ENCODE peak calls at places on chromosomes 2 and 18, in eight cellular contexts. One of them, this sample, is unnamed. For H3K4me1, the result is how much of the 10 kb centered on the place peaks cover.

GRCh38 chr2:240435457-240435954 is at the start of gene GPC1:
- DNase-seq in IMR-90: peak
- DNase-seq in colonic mucosa: peak
- DNase-seq in lower lobe of right lung: peak
- DNase-seq in right lobe of liver: peak
- DNase-seq in Peyer's patch: peak
- DNase-seq in A549: peak
- DNase-seq in left lung: peak
- DNase-seq in this sample: peak

GRCh38 chr2:28603821-28604220 is 108.0 kb downstream of the PLB1 start:
- DNase-seq in IMR-90: no peak
- DNase-seq in colonic mucosa: no peak
- DNase-seq in lower lobe of right lung: no peak
- DNase-seq in right lobe of liver: no peak
- DNase-seq in Peyer's patch: no peak
- DNase-seq in A549: no peak
- DNase-seq in left lung: no peak
- DNase-seq in this sample: no peak

GRCh38 chr2:180146114-180146513 is 139.0 kb upstream of the CWC22 start:
- DNase-seq in IMR-90: no peak
- DNase-seq in colonic mucosa: no peak
- DNase-seq in lower lobe of right lung: no peak
- DNase-seq in right lobe of liver: no peak
- DNase-seq in Peyer's patch: no peak
- DNase-seq in A549: no peak
- DNase-seq in left lung: no peak
- DNase-seq in this sample: no peak

GRCh38 chr18:75163736-75164135 is 45.2 kb downstream of the PTGR3 start:
- DNase-seq in IMR-90: no peak
- DNase-seq in colonic mucosa: no peak
- DNase-seq in lower lobe of right lung: no peak
- DNase-seq in right lobe of liver: no peak
- DNase-seq in Peyer's patch: no peak
- DNase-seq in A549: no peak
- DNase-seq in left lung: no peak
- DNase-seq in this sample: no peak

GRCh38 chr2:57156231-57156924 is 890.2 kb upstream of the VRK2 start:
- DNase-seq in IMR-90: no peak
- DNase-seq in colonic mucosa: no peak
- DNase-seq in lower lobe of right lung: no peak
- DNase-seq in right lobe of liver: no peak
- DNase-seq in Peyer's patch: no peak
- DNase-seq in A549: no peak
- DNase-seq in left lung: peak
- DNase-seq in this sample: no peak

GRCh38 chr18:26134110-26134509 is 441 bp downstream of the PSMA8 start:
- DNase-seq in IMR-90: no peak
- DNase-seq in colonic mucosa: no peak
- DNase-seq in lower lobe of right lung: no peak
- DNase-seq in right lobe of liver: no peak
- DNase-seq in Peyer's patch: no peak
- DNase-seq in A549: no peak
- DNase-seq in left lung: no peak
- DNase-seq in this sample: no peak

GRCh38 chr2:30661173-30662107 is 145.8 kb downstream of the CAPN13 start:
- DNase-seq in IMR-90: peak
- DNase-seq in colonic mucosa: no peak
- DNase-seq in lower lobe of right lung: no peak
- DNase-seq in right lobe of liver: no peak
- DNase-seq in Peyer's patch: no peak
- DNase-seq in A549: no peak
- DNase-seq in left lung: no peak
- DNase-seq in this sample: no peak

GRCh38 chr2:56749152-56749752 is 565.5 kb downstream of the CCDC85A start:
- DNase-seq in IMR-90: peak
- DNase-seq in colonic mucosa: no peak
- DNase-seq in lower lobe of right lung: no peak
- DNase-seq in right lobe of liver: no peak
- DNase-seq in Peyer's patch: no peak
- DNase-seq in A549: peak
- DNase-seq in left lung: no peak
- DNase-seq in this sample: no peak

GRCh38 chr18:10195529-10195928 is 258.9 kb upstream of the APCDD1 start:
- DNase-seq in IMR-90: no peak
- DNase-seq in colonic mucosa: no peak
- DNase-seq in lower lobe of right lung: no peak
- DNase-seq in right lobe of liver: no peak
- DNase-seq in Peyer's patch: no peak
- DNase-seq in A549: no peak
- DNase-seq in left lung: no peak
- DNase-seq in this sample: no peak

GRCh38 chr2:207869784-207870778 is 100.4 kb upstream of the FZD5 start:
- DNase-seq in IMR-90: peak
- DNase-seq in colonic mucosa: peak
- DNase-seq in lower lobe of right lung: no peak
- DNase-seq in right lobe of liver: no peak
- DNase-seq in Peyer's patch: no peak
- DNase-seq in A549: peak
- DNase-seq in left lung: no peak
- DNase-seq in this sample: no peak

GRCh38 chr2:127619901-127620705 is 25.9 kb upstream of the GPR17 start:
- DNase-seq in IMR-90: no peak
- DNase-seq in colonic mucosa: no peak
- DNase-seq in lower lobe of right lung: peak
- DNase-seq in right lobe of liver: no peak
- DNase-seq in Peyer's patch: peak
- DNase-seq in A549: no peak
- DNase-seq in left lung: no peak
- DNase-seq in this sample: no peak

GRCh38 chr2:200056105-200056504 is 100.7 kb downstream of the MAIP1 start:
- DNase-seq in IMR-90: no peak
- DNase-seq in colonic mucosa: no peak
- DNase-seq in lower lobe of right lung: no peak
- DNase-seq in right lobe of liver: no peak
- DNase-seq in Peyer's patch: no peak
- DNase-seq in A549: no peak
- DNase-seq in left lung: no peak
- DNase-seq in this sample: no peak

GRCh38 chr2:169734172-169734847 is 678 bp downstream of the KLHL23 start:
- DNase-seq in IMR-90: no peak
- DNase-seq in colonic mucosa: peak
- DNase-seq in lower lobe of right lung: no peak
- DNase-seq in right lobe of liver: peak
- DNase-seq in Peyer's patch: no peak
- DNase-seq in A549: no peak
- DNase-seq in left lung: peak
- DNase-seq in this sample: peak

GRCh38 chr2:149815946-149816345 is 228.4 kb upstream of the MMADHC start:
- DNase-seq in IMR-90: no peak
- DNase-seq in colonic mucosa: no peak
- DNase-seq in lower lobe of right lung: no peak
- DNase-seq in right lobe of liver: no peak
- DNase-seq in Peyer's patch: no peak
- DNase-seq in A549: no peak
- DNase-seq in left lung: no peak
- DNase-seq in this sample: no peak

GRCh38 chr2:74931940-74932339 is 26.5 kb upstream of the POLE4 start:
- DNase-seq in IMR-90: no peak
- DNase-seq in colonic mucosa: no peak
- DNase-seq in lower lobe of right lung: no peak
- DNase-seq in right lobe of liver: no peak
- DNase-seq in Peyer's patch: no peak
- DNase-seq in A549: no peak
- DNase-seq in left lung: no peak
- DNase-seq in this sample: no peak

GRCh38 chr2:214810670-214811069 is 1.2 kb upstream of the BARD1 start:
- DNase-seq in IMR-90: no peak
- DNase-seq in colonic mucosa: peak
- DNase-seq in lower lobe of right lung: peak
- DNase-seq in right lobe of liver: no peak
- DNase-seq in Peyer's patch: peak
- DNase-seq in A549: no peak
- DNase-seq in left lung: no peak
- DNase-seq in this sample: no peak

GRCh38 chr2:239307221-239307569 is 93.6 kb downstream of the HDAC4 start:
- DNase-seq in IMR-90: no peak
- DNase-seq in colonic mucosa: no peak
- DNase-seq in lower lobe of right lung: no peak
- DNase-seq in right lobe of liver: no peak
- DNase-seq in Peyer's patch: peak
- DNase-seq in A549: no peak
- DNase-seq in left lung: no peak
- DNase-seq in this sample: no peak
- H3K4me1 ChIP-seq in IMR-90: under half
- H3K4me1 ChIP-seq in colonic mucosa: under half
- H3K4me1 ChIP-seq in lower lobe of right lung: under half
- H3K4me1 ChIP-seq in right lobe of liver: under half
- H3K4me1 ChIP-seq in Peyer's patch: under half
- H3K4me1 ChIP-seq in A549: under half
- H3K4me1 ChIP-seq in left lung: under half
- H3K4me1 ChIP-seq in this sample: under half

DNA sequence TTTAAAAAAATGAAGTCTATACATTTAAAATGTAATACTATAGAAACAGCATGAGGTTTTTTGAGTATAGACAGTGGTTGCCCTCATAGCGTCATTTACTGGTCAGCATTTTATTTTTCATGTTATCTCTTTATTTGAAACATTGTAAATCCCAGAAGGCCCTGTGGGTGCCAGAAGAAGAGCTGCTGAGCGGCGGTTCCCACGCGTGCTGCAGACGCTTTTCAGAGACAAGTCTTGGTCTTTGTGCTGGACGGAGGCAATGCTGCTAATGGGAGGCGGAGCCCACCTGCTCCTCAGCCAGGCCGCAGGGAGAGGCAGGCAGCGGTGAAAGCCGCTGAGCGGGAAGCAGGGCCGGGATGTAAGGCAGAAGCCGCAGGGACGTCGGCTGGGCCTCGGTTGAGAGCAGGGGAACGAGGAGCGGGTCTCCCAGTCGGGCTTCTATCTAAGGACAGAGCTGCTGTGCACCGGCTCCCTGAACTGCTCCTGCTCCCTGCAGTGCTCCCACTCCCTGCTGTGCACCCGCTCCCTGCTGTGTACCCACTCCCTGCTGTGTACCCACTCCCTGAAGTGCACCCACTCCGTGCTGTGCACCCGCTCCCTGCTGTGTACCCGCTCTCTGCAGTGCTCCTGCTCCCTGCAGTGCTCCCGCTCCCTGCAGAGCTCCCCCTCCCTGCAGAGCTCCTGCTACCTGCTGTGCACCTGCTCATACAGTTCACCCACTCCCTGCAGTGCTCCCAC is 16.6 kb downstream of the TMEM18 start:
- DNase-seq in IMR-90: no peak
- DNase-seq in colonic mucosa: no peak
- DNase-seq in lower lobe of right lung: no peak
- DNase-seq in right lobe of liver: no peak
- DNase-seq in Peyer's patch: no peak
- DNase-seq in A549: no peak
- DNase-seq in left lung: peak
- DNase-seq in this sample: no peak
- H3K4me1 ChIP-seq in IMR-90: under half
- H3K4me1 ChIP-seq in colonic mucosa: under half
- H3K4me1 ChIP-seq in lower lobe of right lung: under half
- H3K4me1 ChIP-seq in right lobe of liver: under half
- H3K4me1 ChIP-seq in Peyer's patch: under half
- H3K4me1 ChIP-seq in A549: under half
- H3K4me1 ChIP-seq in left lung: under half
- H3K4me1 ChIP-seq in this sample: under half

GRCh38 chr2:53942280-53942679 is 28.5 kb downstream of the PSME4 start:
- DNase-seq in IMR-90: no peak
- DNase-seq in colonic mucosa: no peak
- DNase-seq in lower lobe of right lung: no peak
- DNase-seq in right lobe of liver: no peak
- DNase-seq in Peyer's patch: no peak
- DNase-seq in A549: no peak
- DNase-seq in left lung: no peak
- DNase-seq in this sample: no peak
- H3K4me1 ChIP-seq in IMR-90: under half
- H3K4me1 ChIP-seq in colonic mucosa: under half
- H3K4me1 ChIP-seq in lower lobe of right lung: under half
- H3K4me1 ChIP-seq in right lobe of liver: under half
- H3K4me1 ChIP-seq in Peyer's patch: under half
- H3K4me1 ChIP-seq in A549: under half
- H3K4me1 ChIP-seq in left lung: under half
- H3K4me1 ChIP-seq in this sample: under half

GRCh38 chr2:160482673-160483072 is 10.9 kb downstream of the RBMS1 start:
- DNase-seq in IMR-90: no peak
- DNase-seq in colonic mucosa: no peak
- DNase-seq in lower lobe of right lung: no peak
- DNase-seq in right lobe of liver: no peak
- DNase-seq in Peyer's patch: peak
- DNase-seq in A549: no peak
- DNase-seq in left lung: no peak
- DNase-seq in this sample: no peak

GRCh38 chr2:160474891-160475795 is 18.5 kb downstream of the RBMS1 start:
- DNase-seq in IMR-90: peak
- DNase-seq in colonic mucosa: no peak
- DNase-seq in lower lobe of right lung: no peak
- DNase-seq in right lobe of liver: no peak
- DNase-seq in Peyer's patch: no peak
- DNase-seq in A549: no peak
- DNase-seq in left lung: no peak
- DNase-seq in this sample: no peak

GRCh38 chr2:160479269-160479668 is 14.3 kb downstream of the RBMS1 start:
- DNase-seq in IMR-90: no peak
- DNase-seq in colonic mucosa: no peak
- DNase-seq in lower lobe of right lung: no peak
- DNase-seq in right lobe of liver: no peak
- DNase-seq in Peyer's patch: no peak
- DNase-seq in A549: no peak
- DNase-seq in left lung: no peak
- DNase-seq in this sample: no peak

GRCh38 chr2:160477032-160477431 is 16.6 kb downstream of the RBMS1 start:
- DNase-seq in IMR-90: no peak
- DNase-seq in colonic mucosa: no peak
- DNase-seq in lower lobe of right lung: no peak
- DNase-seq in right lobe of liver: no peak
- DNase-seq in Peyer's patch: no peak
- DNase-seq in A549: no peak
- DNase-seq in left lung: no peak
- DNase-seq in this sample: no peak

DNA sequence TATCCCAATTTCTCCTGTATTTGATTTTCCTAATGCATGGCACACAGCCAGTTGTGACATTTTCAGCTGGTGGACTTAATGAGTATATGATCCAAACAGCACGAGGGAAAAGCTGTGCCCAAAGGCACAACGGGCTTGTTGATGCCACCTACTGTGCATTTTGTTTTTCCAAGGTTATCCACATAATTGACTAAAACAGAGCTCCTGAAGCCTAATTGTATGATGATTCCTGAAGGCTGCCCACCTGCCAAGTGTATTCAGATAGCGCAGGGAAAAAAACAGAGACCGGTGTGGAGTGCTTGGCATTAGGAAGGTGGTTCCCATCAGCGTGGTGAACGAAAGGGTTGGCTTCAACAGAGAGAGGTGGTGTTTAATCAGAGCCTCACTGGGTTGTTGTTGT is 14.9 kb downstream of the RBMS1 start:
- DNase-seq in IMR-90: no peak
- DNase-seq in colonic mucosa: no peak
- DNase-seq in lower lobe of right lung: no peak
- DNase-seq in right lobe of liver: no peak
- DNase-seq in Peyer's patch: no peak
- DNase-seq in A549: no peak
- DNase-seq in left lung: no peak
- DNase-seq in this sample: no peak
- H3K4me1 ChIP-seq in IMR-90: under half
- H3K4me1 ChIP-seq in colonic mucosa: under half
- H3K4me1 ChIP-seq in lower lobe of right lung: under half
- H3K4me1 ChIP-seq in right lobe of liver: under half
- H3K4me1 ChIP-seq in Peyer's patch: under half
- H3K4me1 ChIP-seq in A549: under half
- H3K4me1 ChIP-seq in left lung: under half
- H3K4me1 ChIP-seq in this sample: under half

This sample was measured in BE2C.